ENCODE peak calls at places on chromosome 21, in ten cellular contexts. J, L, N, X, D, K, S, C, M and Z are unnamed samples.

GRCh38 chr21:45095505-45095904 is 21.1 kb downstream of the ADARB1 start:
- DNase-seq in J (no peak), L (no peak), N (no peak), X (no peak), D (no peak), K (no peak), S (no peak), C (no peak), M (no peak), Z (no peak)

GRCh38 chr21:25639167-25639921 is at the start of gene JAM2:
- DNase-seq in J (peak; percentile 58), L (peak; percentile 26), N (peak; percentile 15), X (peak; percentile 95), D (no peak), K (no peak), S (no peak), C (no peak), M (peak; percentile 58), Z (no peak)

GRCh38 chr21:28333455-28334108 is 659.1 kb downstream of the LTN1 start:
- DNase-seq in J (no peak), L (no peak), N (no peak), X (no peak), D (no peak), K (peak; percentile 87), S (no peak), C (no peak), M (no peak), Z (no peak)

GRCh38 chr21:33492571-33492970 is 1.1 kb upstream of the DNAJC28 start:
- DNase-seq in J (no peak), L (no peak), N (no peak), X (no peak), D (no peak), K (peak; percentile 84), S (peak; percentile 62), C (no peak), M (no peak), Z (no peak)

GRCh38 chr21:42799516-42799915 is 79.8 kb downstream of the WDR4 start:
- DNase-seq in J (no peak), L (no peak), N (no peak), X (no peak), D (no peak), K (no peak), S (no peak), C (peak; percentile 13), M (no peak), Z (no peak)

GRCh38 chr21:31931644-31932469 is 59.0 kb downstream of the HUNK start:
- DNase-seq in J (no peak), L (no peak), N (no peak), X (no peak), D (peak; percentile 31), K (no peak), S (no peak), C (no peak), M (no peak), Z (no peak)

GRCh38 chr21:23968722-23969647 is 1638.3 kb downstream of the MRPL39 start:
- DNase-seq in J (no peak), L (peak; percentile 38), N (peak; percentile 4), X (peak; percentile 73), D (no peak), K (peak; percentile 36), S (peak; percentile 91), C (peak; percentile 68), M (no peak), Z (peak; percentile 8)

GRCh38 chr21:42561742-42562141 is 48.1 kb downstream of the SLC37A1 start:
- DNase-seq in J (no peak), L (no peak), N (no peak), X (no peak), D (peak; percentile 35), K (no peak), S (no peak), C (no peak), M (no peak), Z (no peak)

GRCh38 chr21:42537106-42537742 is 23.6 kb downstream of the SLC37A1 start:
- DNase-seq in J (no peak), L (no peak), N (peak; percentile 6), X (peak; percentile 60), D (no peak), K (peak; percentile 18), S (peak; percentile 17), C (no peak), M (peak; percentile 46), Z (no peak)

GRCh38 chr21:16974060-16974459 is 538.8 kb upstream of the CXADR start:
- DNase-seq in J (no peak), L (no peak), N (no peak), X (no peak), D (no peak), K (no peak), S (no peak), C (no peak), M (no peak), Z (no peak)

GRCh38 chr21:25682382-25682781 is 43.3 kb downstream of the JAM2 start:
- DNase-seq in J (no peak), L (no peak), N (no peak), X (no peak), D (no peak), K (no peak), S (no peak), C (no peak), M (no peak), Z (no peak)

GRCh38 chr21:44872568-44873355 is 728 bp downstream of the PTTG1IP start:
- DNase-seq in J (peak; percentile 41), L (no peak), N (no peak), X (peak; percentile 40), D (peak; percentile 76), K (peak; percentile 40), S (no peak), C (no peak), M (no peak), Z (no peak)

GRCh38 chr21:44292812-44293195 is 7.0 kb upstream of the PFKL start:
- DNase-seq in J (peak; percentile 10), L (no peak), N (no peak), X (no peak), D (no peak), K (no peak), S (no peak), C (no peak), M (no peak), Z (no peak)

GRCh38 chr21:27649323-27649722 is 682.4 kb upstream of the ADAMTS5 start:
- DNase-seq in J (no peak), L (no peak), N (no peak), X (no peak), D (no peak), K (peak; percentile 97), S (no peak), C (no peak), M (no peak), Z (no peak)

GRCh38 chr21:45335761-45336534 is 48.3 kb upstream of the POFUT2 start:
- DNase-seq in J (peak; percentile 10), L (no peak), N (no peak), X (no peak), D (no peak), K (no peak), S (no peak), C (no peak), M (no peak), Z (no peak)

GRCh38 chr21:31872452-31873274 is at the start of gene HUNK:
- DNase-seq in J (peak; percentile 15), L (no peak), N (peak; percentile 28), X (peak; percentile 98), D (no peak), K (peak; percentile 12), S (peak; percentile 9), C (peak; percentile 2), M (peak; percentile 44), Z (peak; percentile 50)

GRCh38 chr21:33299181-33299752 is 25.5 kb upstream of the IFNAR1 start:
- DNase-seq in J (no peak), L (peak; percentile 9), N (no peak), X (no peak), D (no peak), K (peak; percentile 24), S (peak; percentile 55), C (peak; percentile 13), M (no peak), Z (no peak)

GRCh38 chr21:30168086-30168485 is 1.5 kb upstream of the CLDN17 start:
- DNase-seq in J (no peak), L (no peak), N (no peak), X (no peak), D (no peak), K (no peak), S (no peak), C (no peak), M (no peak), Z (no peak)

GRCh38 chr21:26756491-26757159 is 88.6 kb downstream of the ADAMTS1 start:
- DNase-seq in J (no peak), L (no peak), N (no peak), X (no peak), D (no peak), K (peak; percentile 46), S (no peak), C (no peak), M (no peak), Z (no peak)

GRCh38 chr21:32940079-32941014 is 85.4 kb upstream of the OLIG2 start:
- DNase-seq in J (no peak), L (peak; percentile 24), N (peak; percentile 42), X (peak; percentile 61), D (no peak), K (peak; percentile 63), S (peak; percentile 53), C (peak; percentile 11), M (no peak), Z (peak; percentile 3)

GRCh38 chr21:36320421-36321324 is 676 bp downstream of the MORC3 start:
- DNase-seq in J (peak; percentile 74), L (no peak), N (peak; percentile 49), X (peak; percentile 89), D (peak; percentile 89), K (peak; percentile 67), S (peak; percentile 52), C (peak; percentile 62), M (peak; percentile 46), Z (peak; percentile 43)

GRCh38 chr21:39715804-39716397 is 29.1 kb upstream of the IGSF5 start:
- DNase-seq in J (peak; percentile 16), L (peak; percentile 6), N (peak; percentile 36), X (peak; percentile 65), D (no peak), K (peak; percentile 47), S (peak; percentile 38), C (peak; percentile 37), M (peak; percentile 30), Z (peak; percentile 26)

GRCh38 chr21:31668651-31669491 is 9.4 kb downstream of the SOD1 start:
- DNase-seq in J (no peak), L (no peak), N (no peak), X (no peak), D (no peak), K (peak; percentile 15), S (no peak), C (no peak), M (no peak), Z (no peak)

GRCh38 chr21:42041711-42042110 is 29.4 kb upstream of the UMODL1 start:
- DNase-seq in J (no peak), L (no peak), N (no peak), X (no peak), D (no peak), K (no peak), S (no peak), C (no peak), M (no peak), Z (no peak)

GRCh38 chr21:41656946-41657525 is 109.8 kb downstream of the RIPK4 start:
- DNase-seq in J (no peak), L (no peak), N (no peak), X (no peak), D (no peak), K (no peak), S (no peak), C (no peak), M (no peak), Z (no peak)

GRCh38 chr21:29433366-29434059 is 134.8 kb downstream of the BACH1 start:
- DNase-seq in J (no peak), L (no peak), N (no peak), X (no peak), D (no peak), K (no peak), S (no peak), C (no peak), M (no peak), Z (no peak)

GRCh38 chr21:35933466-35933865 is 126.9 kb downstream of the SETD4 start:
- DNase-seq in J (peak; percentile 38), L (no peak), N (peak; percentile 7), X (no peak), D (peak; percentile 83), K (peak; percentile 95), S (peak; percentile 63), C (no peak), M (no peak), Z (no peak)

GRCh38 chr21:42929969-42930368 is 4.5 kb upstream of the ERVH48-1 start:
- DNase-seq in J (no peak), L (no peak), N (no peak), X (no peak), D (peak; percentile 51), K (no peak), S (no peak), C (no peak), M (no peak), Z (no peak)